ENCODE peak calls at places on chromosomes 6 and 20, in ten cellular contexts. N, H, B, Y, U, T, X, O, W and Z are unnamed samples.

GRCh38 chr6:499617-500016 is 108.1 kb downstream of the IRF4 start:
- DNase-seq in N (no peak), H (no peak), B (no peak), Y (no peak), U (no peak), T (no peak), X (no peak), O (no peak), W (no peak), Z (no peak)

GRCh38 chr6:170152111-170152926 is 138.6 kb downstream of the DLL1 start:
- DNase-seq in N (peak), H (no peak), B (no peak), Y (no peak), U (no peak), T (peak), X (no peak), O (no peak), W (peak), Z (no peak)

GRCh38 chr20:57457243-57457761 is 66.1 kb downstream of the RBM38 start:
- DNase-seq in N (peak), H (no peak), B (no peak), Y (no peak), U (no peak), T (no peak), X (peak), O (no peak), W (peak), Z (peak)

GRCh38 chr6:170438402-170438753 is 114.7 kb downstream of the PSMB1 start:
- DNase-seq in N (peak), H (no peak), B (peak), Y (peak), U (peak), T (peak), X (peak), O (peak), W (peak), Z (peak)

GRCh38 chr6:74222768-74223321 is 526.8 kb downstream of the CD109 start:
- DNase-seq in N (no peak), H (no peak), B (no peak), Y (no peak), U (no peak), T (no peak), X (peak), O (no peak), W (no peak), Z (no peak)

GRCh38 chr6:56842602-56843475 is 112.1 kb upstream of the BEND6 start:
- DNase-seq in N (peak), H (no peak), B (peak), Y (peak), U (peak), T (peak), X (peak), O (peak), W (peak), Z (peak)

GRCh38 chr6:5766260-5766659 is 240.5 kb downstream of the NRN1 start:
- DNase-seq in N (no peak), H (no peak), B (no peak), Y (no peak), U (peak), T (no peak), X (peak), O (no peak), W (peak), Z (peak)

GRCh38 chr6:107550241-107550840 is 60.4 kb downstream of the SOBP start:
- DNase-seq in N (no peak), H (no peak), B (no peak), Y (no peak), U (no peak), T (no peak), X (no peak), O (no peak), W (no peak), Z (no peak)

GRCh38 chr6:35077713-35078105 is 63.4 kb downstream of the TCP11 start:
- DNase-seq in N (no peak), H (no peak), B (peak), Y (no peak), U (no peak), T (no peak), X (no peak), O (no peak), W (peak), Z (no peak)

GRCh38 chr6:49072146-49072545 is 390.9 kb downstream of the MMUT start:
- DNase-seq in N (no peak), H (no peak), B (no peak), Y (no peak), U (no peak), T (no peak), X (no peak), O (peak), W (no peak), Z (no peak)

GRCh38 chr20:62030834-62031434 is 34.7 kb downstream of the TAF4 start:
- DNase-seq in N (peak), H (no peak), B (no peak), Y (peak), U (no peak), T (peak), X (no peak), O (no peak), W (no peak), Z (no peak)

GRCh38 chr6:38067263-38067980 is 247.9 kb downstream of the ZFAND3 start:
- DNase-seq in N (no peak), H (no peak), B (no peak), Y (no peak), U (no peak), T (no peak), X (no peak), O (no peak), W (no peak), Z (no peak)

GRCh38 chr6:39920147-39920546 is 14.1 kb downstream of the MOCS1 start:
- DNase-seq in N (no peak), H (no peak), B (no peak), Y (no peak), U (no peak), T (no peak), X (no peak), O (no peak), W (no peak), Z (no peak)

GRCh38 chr20:14838663-14839650 is 501.5 kb upstream of the FLRT3 start:
- DNase-seq in N (no peak), H (no peak), B (no peak), Y (peak), U (no peak), T (no peak), X (peak), O (no peak), W (no peak), Z (no peak)

GRCh38 chr6:79127660-79128059 is 49.6 kb upstream of the PHIP start:
- DNase-seq in N (no peak), H (no peak), B (no peak), Y (no peak), U (no peak), T (no peak), X (no peak), O (no peak), W (no peak), Z (no peak)

GRCh38 chr6:74939309-74939708 is 266.5 kb downstream of the COL12A1 start:
- DNase-seq in N (no peak), H (no peak), B (no peak), Y (peak), U (no peak), T (no peak), X (no peak), O (no peak), W (no peak), Z (peak)

GRCh38 chr6:132971676-132972075 is 157.3 kb downstream of the RPS12 start:
- DNase-seq in N (no peak), H (no peak), B (no peak), Y (peak), U (no peak), T (no peak), X (no peak), O (no peak), W (no peak), Z (no peak)

GRCh38 chr20:18443841-18444240 is 23.0 kb downstream of the DZANK1 start:
- DNase-seq in N (no peak), H (no peak), B (no peak), Y (no peak), U (no peak), T (no peak), X (peak), O (peak), W (no peak), Z (no peak)

GRCh38 chr6:169918239-169918953 is 167.0 kb downstream of the ERMARD start:
- DNase-seq in N (no peak), H (no peak), B (no peak), Y (no peak), U (no peak), T (peak), X (no peak), O (no peak), W (no peak), Z (no peak)

GRCh38 chr6:157323924-157324276 is 581 bp upstream of the TMEM242 start:
- DNase-seq in N (peak), H (no peak), B (peak), Y (peak), U (peak), T (peak), X (peak), O (peak), W (peak), Z (peak)

GRCh38 chr6:10332121-10332520 is 82.8 kb downstream of the TFAP2A start:
- DNase-seq in N (no peak), H (no peak), B (no peak), Y (peak), U (no peak), T (no peak), X (no peak), O (no peak), W (no peak), Z (no peak)

GRCh38 chr20:23049933-23050838 is 714 bp upstream of the THBD start:
- DNase-seq in N (peak), H (no peak), B (peak), Y (peak), U (peak), T (peak), X (peak), O (no peak), W (peak), Z (peak)

GRCh38 chr20:23049201-23049932 is at the start of gene THBD:
- DNase-seq in N (peak), H (no peak), B (peak), Y (peak), U (peak), T (peak), X (peak), O (peak), W (peak), Z (peak)

GRCh38 chr20:23048283-23049200 is 930 bp downstream of the THBD start:
- DNase-seq in N (peak), H (no peak), B (peak), Y (peak), U (peak), T (peak), X (peak), O (peak), W (peak), Z (peak)

GRCh38 chr20:23052904-23053303 is 3.4 kb upstream of the THBD start:
- DNase-seq in N (no peak), H (no peak), B (no peak), Y (no peak), U (no peak), T (no peak), X (no peak), O (no peak), W (peak), Z (no peak)

DNA sequence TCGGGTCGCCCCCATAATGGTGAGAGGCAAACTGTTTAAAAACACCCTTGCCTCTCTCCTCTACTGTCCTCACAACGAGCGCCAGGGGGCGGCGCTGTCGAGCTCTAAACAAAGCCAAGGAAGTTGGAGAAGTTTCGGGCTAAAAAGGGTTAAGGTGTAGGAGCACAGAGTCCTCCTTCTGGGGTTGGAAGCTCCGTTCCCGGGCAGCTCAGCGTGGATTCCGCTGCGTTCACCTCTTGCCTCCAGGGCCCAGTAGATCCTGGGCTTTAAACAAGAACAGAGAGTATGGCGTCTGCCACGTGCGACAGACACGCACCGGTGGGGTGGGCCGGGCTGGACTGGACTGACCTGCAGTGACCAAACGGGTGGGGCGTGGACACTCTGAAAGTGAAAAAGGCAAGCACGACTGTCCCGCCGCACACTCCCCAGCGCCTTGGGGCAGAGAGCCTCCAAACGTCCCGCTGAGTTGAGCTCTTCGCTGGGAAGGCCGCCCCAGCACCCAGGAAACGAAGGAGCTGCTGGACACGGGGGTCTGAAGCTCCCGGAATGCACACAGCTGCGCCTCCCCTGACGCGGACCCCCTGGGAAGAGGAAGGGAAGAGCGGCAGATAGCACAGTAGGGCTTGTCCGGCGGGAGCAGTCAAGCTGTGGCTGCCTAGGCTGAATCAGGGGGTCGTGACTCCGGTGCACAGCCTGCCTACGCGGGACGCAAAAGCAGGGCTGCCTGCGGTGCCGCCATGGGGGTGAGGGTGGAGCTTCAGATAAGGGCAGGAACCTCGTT is 1.6 kb upstream of the THBD start:
- DNase-seq in N (peak), H (no peak), B (peak), Y (peak), U (peak), T (peak), X (peak), O (peak), W (peak), Z (peak)
- H3K4me3 ChIP-seq in N (peak), H (no peak), B (peak), Y (peak), U (peak), T (peak), X (peak), O (peak), W (peak), Z (peak)

GRCh38 chr20:49811825-49812462 is 684 bp upstream of the SLC9A8 start:
- DNase-seq in N (no peak), H (no peak), B (no peak), Y (no peak), U (no peak), T (no peak), X (peak), O (peak), W (no peak), Z (no peak)
- H3K4me3 ChIP-seq in N (peak), H (peak), B (peak), Y (peak), U (peak), T (peak), X (peak), O (peak), W (peak), Z (peak)

GRCh38 chr20:31717478-31717946 is 5.2 kb downstream of the BCL2L1 start:
- DNase-seq in N (no peak), H (no peak), B (no peak), Y (no peak), U (no peak), T (no peak), X (no peak), O (no peak), W (no peak), Z (no peak)
- H3K4me3 ChIP-seq in N (peak), H (peak), B (peak), Y (peak), U (no peak), T (peak), X (peak), O (peak), W (peak), Z (no peak)

GRCh38 chr6:43921548-43922422 is 151.8 kb downstream of the VEGFA start:
- DNase-seq in N (no peak), H (no peak), B (peak), Y (no peak), U (no peak), T (peak), X (no peak), O (no peak), W (no peak), Z (no peak)

GRCh38 chr6:43916924-43917877 is 147.2 kb downstream of the VEGFA start:
- DNase-seq in N (peak), H (no peak), B (no peak), Y (no peak), U (peak), T (peak), X (peak), O (peak), W (no peak), Z (peak)

GRCh38 chr6:43917878-43918382 is 147.9 kb downstream of the VEGFA start:
- DNase-seq in N (peak), H (no peak), B (no peak), Y (peak), U (no peak), T (peak), X (peak), O (peak), W (no peak), Z (peak)

GRCh38 chr6:43921039-43921438 is 151.0 kb downstream of the VEGFA start:
- DNase-seq in N (no peak), H (no peak), B (no peak), Y (no peak), U (no peak), T (peak), X (no peak), O (no peak), W (no peak), Z (no peak)

GRCh38 chr6:43919774-43920173 is 149.8 kb downstream of the VEGFA start:
- DNase-seq in N (no peak), H (no peak), B (no peak), Y (no peak), U (no peak), T (no peak), X (no peak), O (no peak), W (no peak), Z (no peak)
- H3K4me3 ChIP-seq in N (no peak), H (no peak), B (no peak), Y (no peak), U (no peak), T (no peak), X (no peak), O (no peak), W (no peak), Z (no peak)

GRCh38 chr6:149449054-149449453 is 35.8 kb downstream of the ZC3H12D start:
- DNase-seq in N (no peak), H (no peak), B (no peak), Y (no peak), U (no peak), T (no peak), X (no peak), O (no peak), W (peak), Z (no peak)
- H3K4me3 ChIP-seq in N (no peak), H (no peak), B (no peak), Y (no peak), U (no peak), T (no peak), X (no peak), O (no peak), W (no peak), Z (no peak)

GRCh38 chr20:41367393-41367695 is 726 bp upstream of the EMILIN3 start:
- DNase-seq in N (no peak), H (no peak), B (no peak), Y (no peak), U (no peak), T (no peak), X (no peak), O (no peak), W (no peak), Z (no peak)

GRCh38 chr20:41367956-41368355 is 1.3 kb upstream of the EMILIN3 start:
- DNase-seq in N (no peak), H (no peak), B (no peak), Y (no peak), U (no peak), T (no peak), X (no peak), O (no peak), W (no peak), Z (no peak)

GRCh38 chr20:41365785-41366545 is 653 bp downstream of the EMILIN3 start:
- DNase-seq in N (no peak), H (no peak), B (no peak), Y (no peak), U (no peak), T (no peak), X (peak), O (no peak), W (no peak), Z (no peak)

GRCh38 chr20:41364967-41365765 is 1.5 kb downstream of the EMILIN3 start:
- DNase-seq in N (no peak), H (no peak), B (no peak), Y (no peak), U (no peak), T (no peak), X (no peak), O (no peak), W (no peak), Z (no peak)

GRCh38 chr20:41366546-41367392 is at the start of gene EMILIN3:
- DNase-seq in N (no peak), H (no peak), B (no peak), Y (no peak), U (no peak), T (no peak), X (peak), O (no peak), W (no peak), Z (no peak)
- H3K4me3 ChIP-seq in N (peak), H (no peak), B (peak), Y (no peak), U (no peak), T (no peak), X (peak), O (no peak), W (peak), Z (no peak)

GRCh38 chr20:44581515-44581914 is 864 bp upstream of the PKIG start:
- DNase-seq in N (no peak), H (no peak), B (no peak), Y (no peak), U (no peak), T (no peak), X (no peak), O (no peak), W (no peak), Z (no peak)
- H3K4me3 ChIP-seq in N (peak), H (no peak), B (no peak), Y (no peak), U (no peak), T (no peak), X (peak), O (no peak), W (peak), Z (no peak)

GRCh38 chr6:1607557-1608221 is 2.0 kb upstream of the FOXC1 start:
- DNase-seq in N (peak), H (no peak), B (no peak), Y (no peak), U (peak), T (peak), X (peak), O (no peak), W (no peak), Z (peak)

GRCh38 chr6:1605822-1606532 is 3.7 kb upstream of the FOXC1 start:
- DNase-seq in N (peak), H (no peak), B (no peak), Y (no peak), U (peak), T (peak), X (peak), O (no peak), W (no peak), Z (peak)

GRCh38 chr6:1606533-1607235 is 3.0 kb upstream of the FOXC1 start:
- DNase-seq in N (peak), H (no peak), B (no peak), Y (no peak), U (peak), T (peak), X (no peak), O (no peak), W (peak), Z (peak)

GRCh38 chr6:1608222-1608975 is 1.3 kb upstream of the FOXC1 start:
- DNase-seq in N (peak), H (no peak), B (no peak), Y (no peak), U (peak), T (peak), X (peak), O (no peak), W (no peak), Z (peak)

DNA sequence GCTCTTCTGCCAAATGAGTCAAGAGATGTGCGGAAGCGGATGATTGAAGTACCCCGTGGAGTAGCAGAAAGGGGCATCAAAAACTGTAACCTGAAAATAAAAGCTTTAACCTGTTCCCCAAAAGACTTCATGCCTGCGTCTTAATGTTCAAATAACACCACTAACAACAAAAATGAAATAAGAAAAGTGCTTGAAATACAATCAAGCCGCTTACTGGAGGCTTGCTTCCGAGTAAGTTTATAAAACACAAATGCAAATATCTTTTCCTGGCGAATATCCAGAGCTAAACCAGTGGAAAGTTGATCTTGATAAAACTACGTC is 2.5 kb upstream of the FOXC1 start:
- DNase-seq in N (no peak), H (no peak), B (no peak), Y (no peak), U (no peak), T (no peak), X (no peak), O (peak), W (no peak), Z (no peak)
- H3K4me3 ChIP-seq in N (no peak), H (no peak), B (no peak), Y (no peak), U (no peak), T (peak), X (no peak), O (no peak), W (peak), Z (peak)